ENCODE peak calls at places on chromosomes 6 and 20, in six cellular contexts. D is esophagus squamous epithelium, E is stomach, P is GM12865, M is fibroblast of villous mesenchyme, A is fibroblast of lung. O is an unnamed sample.

GRCh38 chr6:5994234-5994998 is 12.3 kb downstream of the NRN1 start:
- DNase-seq in A (no peak), E (no peak), D (no peak), M (no peak), P (no peak), O (no peak)

GRCh38 chr6:41119508-41119907 is 34.6 kb downstream of the TREML1 start:
- DNase-seq in P (no peak), M (no peak), A (no peak), D (no peak), E (no peak), O (no peak)

GRCh38 chr6:42212442-42212841 is 5.2 kb downstream of the MRPS10 start:
- DNase-seq in D (no peak), P (no peak), M (no peak), A (no peak), E (no peak), O (no peak)

GRCh38 chr20:41480054-41480770 is 113.6 kb upstream of the EMILIN3 start:
- DNase-seq in P (peak), D (no peak), A (no peak), E (no peak), M (no peak), O (no peak)

GRCh38 chr20:19077370-19078220 is 134.8 kb upstream of the SLC24A3 start:
- DNase-seq in D (no peak), M (no peak), E (no peak), P (no peak), A (no peak), O (no peak)

GRCh38 chr6:4610256-4610655 is 165.9 kb upstream of the CDYL start:
- DNase-seq in P (no peak), E (no peak), D (no peak), A (peak), M (peak), O (no peak)

GRCh38 chr6:109308018-109308492 is 74.2 kb downstream of the CD164 start:
- DNase-seq in M (peak), D (no peak), A (peak), E (peak), P (no peak), O (peak)

GRCh38 chr6:150711584-150712501 is 112.2 kb downstream of the PLEKHG1 start:
- DNase-seq in A (no peak), P (no peak), E (peak), D (no peak), M (no peak), O (no peak)

GRCh38 chr20:50501970-50502745 is 8.0 kb upstream of the PTPN1 start:
- DNase-seq in D (no peak), A (no peak), P (no peak), M (peak), E (no peak), O (no peak)

GRCh38 chr6:55047433-55048044 is 126.8 kb upstream of the HCRTR2 start:
- DNase-seq in D (no peak), M (no peak), A (peak), P (no peak), E (no peak), O (no peak)

GRCh38 chr6:97790926-97791590 is 508.0 kb upstream of the MMS22L start:
- DNase-seq in E (no peak), M (no peak), A (no peak), D (no peak), P (no peak), O (no peak)

GRCh38 chr6:85405175-85405852 is 44.6 kb upstream of the NT5E start:
- DNase-seq in E (peak), A (peak), P (no peak), D (no peak), M (no peak), O (no peak)

GRCh38 chr20:53828673-53829085 is 235.0 kb upstream of the ZNF217 start:
- DNase-seq in A (peak), P (no peak), D (no peak), E (no peak), M (peak), O (no peak)

GRCh38 chr6:104862456-104862855 is 2.7 kb upstream of the HACE1 start:
- DNase-seq in D (no peak), E (no peak), A (peak), M (peak), P (no peak), O (no peak)

GRCh38 chr6:113668712-113669408 is 188.3 kb upstream of the MARCKS start:
- DNase-seq in D (no peak), M (no peak), P (peak), A (no peak), E (no peak), O (peak)

GRCh38 chr6:89432875-89433636 is at the start of gene ANKRD6:
- DNase-seq in M (peak), E (peak), D (no peak), P (peak), A (peak), O (no peak)

GRCh38 chr20:2165871-2166270 is 64.2 kb downstream of the STK35 start:
- DNase-seq in A (no peak), P (no peak), E (peak), M (no peak), D (no peak), O (no peak)

GRCh38 chr6:148750826-148751225 is 4.0 kb downstream of the UST start:
- DNase-seq in A (peak), D (no peak), M (no peak), P (no peak), E (no peak), O (no peak)

GRCh38 chr20:57213291-57213690 is 53.1 kb downstream of the BMP7 start:
- DNase-seq in D (no peak), M (no peak), E (no peak), P (no peak), A (no peak), O (no peak)

GRCh38 chr6:52046456-52046855 is 41.0 kb downstream of the PKHD1 start:
- DNase-seq in E (no peak), A (no peak), M (no peak), P (no peak), D (no peak), O (no peak)

GRCh38 chr20:61886721-61887658 is 178.7 kb downstream of the TAF4 start:
- DNase-seq in E (no peak), D (no peak), A (peak), P (peak), M (peak), O (peak)

GRCh38 chr20:21507275-21508229 is 6.3 kb downstream of the NKX2-2 start:
- DNase-seq in E (no peak), M (no peak), P (no peak), A (no peak), D (no peak), O (no peak)

GRCh38 chr6:87155272-87155919 is at the start of gene ZNF292:
- DNase-seq in M (peak), D (peak), P (peak), A (peak), E (peak), O (peak)

GRCh38 chr20:3473944-3474343 is 3.1 kb downstream of the ATRN start:
- DNase-seq in A (no peak), D (no peak), M (no peak), P (peak), E (no peak), O (no peak)

GRCh38 chr20:32727663-32728062 is 15.6 kb downstream of the COMMD7 start:
- DNase-seq in M (peak), A (peak), D (no peak), P (no peak), E (no peak), O (no peak)

GRCh38 chr6:50816115-50816675 is 2.5 kb upstream of the TFAP2B start:
- DNase-seq in D (no peak), M (peak), P (peak), E (peak), A (peak), O (peak)

GRCh38 chr20:53210931-53211330 is 238.8 kb downstream of the TSHZ2 start:
- DNase-seq in E (no peak), M (no peak), P (no peak), D (no peak), A (no peak), O (no peak)

GRCh38 chr6:24492475-24492874 is 2.3 kb upstream of the ALDH5A1 start:
- DNase-seq in A (peak), M (no peak), E (no peak), D (no peak), P (peak), O (no peak)

GRCh38 chr6:116945809-116946208 is 68.8 kb downstream of the RFX6 start:
- DNase-seq in P (no peak), M (peak), E (no peak), D (no peak), A (peak), O (peak)

GRCh38 chr20:19176483-19176882 is 36.0 kb upstream of the SLC24A3 start:
- DNase-seq in D (no peak), P (peak), M (no peak), A (no peak), E (no peak), O (no peak)

GRCh38 chr20:46651091-46651962 is at the start of gene SLC13A3:
- DNase-seq in P (no peak), M (no peak), D (no peak), A (no peak), E (peak), O (no peak)

GRCh38 chr6:89122625-89123024 is 4.8 kb upstream of the SRSF12 start:
- DNase-seq in A (peak), D (no peak), P (peak), E (no peak), M (peak), O (peak)

GRCh38 chr20:47051936-47052566 is 157.4 kb downstream of the EYA2 start:
- DNase-seq in A (no peak), P (no peak), E (no peak), D (no peak), M (no peak), O (no peak)

GRCh38 chr6:168073937-168074730 is 4.9 kb downstream of the FRMD1 start:
- DNase-seq in E (no peak), D (no peak), M (no peak), A (no peak), P (no peak), O (no peak)

GRCh38 chr6:150646228-150646627 is 46.5 kb downstream of the PLEKHG1 start:
- DNase-seq in A (no peak), P (no peak), M (no peak), E (no peak), D (no peak), O (no peak)

GRCh38 chr6:73079611-73079955 is 145.7 kb downstream of the KHDC1L start:
- DNase-seq in E (no peak), D (no peak), M (peak), P (no peak), A (peak), O (no peak)
- H3K4me3 ChIP-seq in E (no peak), D (no peak), M (no peak), P (no peak), A (no peak), O (no peak)

GRCh38 chr6:75612921-75613534 is 11.3 kb downstream of the SENP6 start:
- DNase-seq in E (no peak), D (no peak), P (no peak), M (no peak), A (no peak), O (no peak)
- H3K4me3 ChIP-seq in E (no peak), D (no peak), P (peak), M (no peak), A (no peak), O (no peak)

GRCh38 chr6:56840467-56841371 is 114.2 kb upstream of the BEND6 start:
- DNase-seq in A (peak), D (no peak), P (no peak), M (peak), E (no peak), O (no peak)
- H3K4me3 ChIP-seq in A (peak), D (peak), P (peak), M (peak), E (no peak), O (no peak)

GRCh38 chr6:107491791-107492674 is 2.1 kb downstream of the SOBP start:
- DNase-seq in D (no peak), M (peak), P (no peak), A (peak), E (no peak), O (no peak)

GRCh38 chr6:107496892-107497684 is 7.2 kb downstream of the SOBP start:
- DNase-seq in M (no peak), A (no peak), E (no peak), P (no peak), D (no peak), O (no peak)

GRCh38 chr6:107496041-107496440 is 6.1 kb downstream of the SOBP start:
- DNase-seq in P (no peak), E (no peak), M (no peak), A (no peak), D (no peak), O (no peak)

GRCh38 chr6:107493158-107494057 is 3.5 kb downstream of the SOBP start:
- DNase-seq in P (no peak), D (no peak), A (peak), M (peak), E (peak), O (no peak)

GRCh38 chr6:107495196-107495643 is 5.3 kb downstream of the SOBP start:
- DNase-seq in P (no peak), D (no peak), A (no peak), M (peak), E (no peak), O (no peak)
- H3K4me3 ChIP-seq in P (no peak), D (no peak), A (peak), M (no peak), E (no peak), O (no peak)